ENCODE peak calls at places on chromosome 9, in ten cellular contexts. One of them, this sample, is unnamed.

GRCh38 chr9:82939451-82939850 is 123.5 kb downstream of the RASEF start:
- DNase-seq in upper lobe of left lung: peak
- DNase-seq in uterus: no peak
- DNase-seq in body of pancreas: peak
- DNase-seq in heart left ventricle: no peak
- DNase-seq in adrenal gland: no peak
- DNase-seq in tibial nerve: no peak
- DNase-seq in K562: no peak
- DNase-seq in ovary: no peak
- DNase-seq in stomach: peak
- DNase-seq in this sample: no peak

GRCh38 chr9:136138566-136138965 is 19.9 kb upstream of the TMEM250 start:
- DNase-seq in upper lobe of left lung: peak
- DNase-seq in uterus: no peak
- DNase-seq in body of pancreas: no peak
- DNase-seq in heart left ventricle: no peak
- DNase-seq in adrenal gland: no peak
- DNase-seq in tibial nerve: no peak
- DNase-seq in K562: peak
- DNase-seq in ovary: no peak
- DNase-seq in stomach: no peak
- DNase-seq in this sample: peak

GRCh38 chr9:120696551-120697230 is 17.6 kb downstream of the MEGF9 start:
- DNase-seq in upper lobe of left lung: no peak
- DNase-seq in uterus: no peak
- DNase-seq in body of pancreas: no peak
- DNase-seq in heart left ventricle: no peak
- DNase-seq in adrenal gland: no peak
- DNase-seq in tibial nerve: no peak
- DNase-seq in K562: no peak
- DNase-seq in ovary: no peak
- DNase-seq in stomach: no peak
- DNase-seq in this sample: no peak

GRCh38 chr9:126852289-126852688 is 8.2 kb upstream of the ZBTB34 start:
- DNase-seq in upper lobe of left lung: no peak
- DNase-seq in uterus: no peak
- DNase-seq in body of pancreas: no peak
- DNase-seq in heart left ventricle: no peak
- DNase-seq in adrenal gland: no peak
- DNase-seq in tibial nerve: no peak
- DNase-seq in K562: no peak
- DNase-seq in ovary: no peak
- DNase-seq in stomach: no peak
- DNase-seq in this sample: no peak

GRCh38 chr9:11064853-11065252 is 452.1 kb upstream of the PTPRD start:
- DNase-seq in upper lobe of left lung: no peak
- DNase-seq in uterus: no peak
- DNase-seq in body of pancreas: no peak
- DNase-seq in heart left ventricle: no peak
- DNase-seq in adrenal gland: no peak
- DNase-seq in tibial nerve: no peak
- DNase-seq in K562: peak
- DNase-seq in ovary: no peak
- DNase-seq in stomach: no peak
- DNase-seq in this sample: no peak

GRCh38 chr9:110828148-110828730 is 159.6 kb downstream of the MUSK start:
- DNase-seq in upper lobe of left lung: no peak
- DNase-seq in uterus: peak
- DNase-seq in body of pancreas: peak
- DNase-seq in heart left ventricle: peak
- DNase-seq in adrenal gland: no peak
- DNase-seq in tibial nerve: peak
- DNase-seq in K562: no peak
- DNase-seq in ovary: no peak
- DNase-seq in stomach: no peak
- DNase-seq in this sample: no peak

GRCh38 chr9:70079364-70080103 is 35.9 kb downstream of the MAMDC2 start:
- DNase-seq in upper lobe of left lung: peak
- DNase-seq in uterus: peak
- DNase-seq in body of pancreas: peak
- DNase-seq in heart left ventricle: no peak
- DNase-seq in adrenal gland: no peak
- DNase-seq in tibial nerve: no peak
- DNase-seq in K562: no peak
- DNase-seq in ovary: no peak
- DNase-seq in stomach: no peak
- DNase-seq in this sample: no peak

GRCh38 chr9:34589656-34590375 is at the start of gene CNTFR:
- DNase-seq in upper lobe of left lung: no peak
- DNase-seq in uterus: peak
- DNase-seq in body of pancreas: no peak
- DNase-seq in heart left ventricle: no peak
- DNase-seq in adrenal gland: no peak
- DNase-seq in tibial nerve: no peak
- DNase-seq in K562: peak
- DNase-seq in ovary: peak
- DNase-seq in stomach: no peak
- DNase-seq in this sample: no peak

GRCh38 chr9:93002700-93003099 is 55.4 kb downstream of the FGD3 start:
- DNase-seq in upper lobe of left lung: no peak
- DNase-seq in uterus: no peak
- DNase-seq in body of pancreas: no peak
- DNase-seq in heart left ventricle: no peak
- DNase-seq in adrenal gland: no peak
- DNase-seq in tibial nerve: no peak
- DNase-seq in K562: no peak
- DNase-seq in ovary: no peak
- DNase-seq in stomach: no peak
- DNase-seq in this sample: no peak

GRCh38 chr9:95134457-95134881 is 183.0 kb downstream of the FANCC start:
- DNase-seq in upper lobe of left lung: no peak
- DNase-seq in uterus: no peak
- DNase-seq in body of pancreas: no peak
- DNase-seq in heart left ventricle: no peak
- DNase-seq in adrenal gland: no peak
- DNase-seq in tibial nerve: no peak
- DNase-seq in K562: no peak
- DNase-seq in ovary: no peak
- DNase-seq in stomach: peak
- DNase-seq in this sample: no peak
- TF ChIP-seq POLR2A in upper lobe of left lung: no peak
- TF ChIP-seq POLR2A in uterus: no peak
- TF ChIP-seq POLR2A in body of pancreas: no peak
- TF ChIP-seq POLR2A in heart left ventricle: no peak
- TF ChIP-seq POLR2A in adrenal gland: no peak
- TF ChIP-seq POLR2A in tibial nerve: no peak
- TF ChIP-seq POLR2A in K562: no peak
- TF ChIP-seq POLR2A in ovary: no peak
- TF ChIP-seq POLR2A in stomach: no peak
- TF ChIP-seq POLR2A in this sample: no peak

DNA sequence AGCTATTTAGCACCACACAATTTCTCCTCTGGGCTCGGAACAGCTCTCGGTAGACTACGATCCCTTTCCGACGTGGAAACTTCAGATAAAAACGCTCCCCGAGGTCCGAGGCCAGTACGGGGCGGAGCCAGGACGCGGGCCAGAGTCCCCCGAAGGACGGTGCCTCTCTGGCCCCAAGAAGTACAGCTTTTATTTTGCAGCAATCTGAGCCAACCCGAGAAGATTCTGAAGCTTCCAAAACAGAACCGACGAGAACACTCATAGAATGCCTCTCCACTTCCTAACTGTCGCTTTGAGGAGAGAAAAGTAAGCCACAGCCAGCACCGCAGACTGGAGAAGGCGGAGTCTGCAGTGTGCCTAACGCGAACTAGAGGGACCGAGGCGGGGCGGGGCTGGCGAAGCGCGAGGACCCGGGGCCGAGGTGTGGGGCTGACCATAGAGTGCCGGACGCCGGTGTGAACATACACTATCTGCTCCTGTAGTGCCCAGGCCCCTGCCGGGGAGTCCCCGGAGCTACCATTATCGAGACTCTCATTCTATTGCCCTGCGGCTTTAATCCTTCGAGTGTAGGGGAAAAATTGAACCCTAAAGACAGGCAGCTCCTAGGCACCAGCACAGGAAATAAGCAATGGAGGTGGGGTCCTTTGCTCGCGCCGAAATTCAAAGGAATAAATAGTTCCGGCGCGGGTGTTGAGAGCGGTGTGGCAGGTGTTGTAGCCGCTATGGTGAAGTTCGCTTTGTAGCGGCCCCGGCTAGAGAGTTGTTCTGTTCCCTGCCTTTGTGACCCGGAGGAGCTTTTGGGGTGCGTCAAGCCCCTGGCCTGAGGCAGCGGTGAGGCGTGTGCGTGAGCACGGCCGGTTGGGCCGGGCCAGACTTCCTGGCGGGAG is at the start of gene SMC2:
- DNase-seq in upper lobe of left lung: peak
- DNase-seq in uterus: peak
- DNase-seq in body of pancreas: peak
- DNase-seq in heart left ventricle: peak
- DNase-seq in adrenal gland: peak
- DNase-seq in tibial nerve: peak
- DNase-seq in K562: peak
- DNase-seq in ovary: peak
- DNase-seq in stomach: peak
- DNase-seq in this sample: peak
- TF ChIP-seq POLR2A in upper lobe of left lung: peak
- TF ChIP-seq POLR2A in uterus: peak
- TF ChIP-seq POLR2A in body of pancreas: peak
- TF ChIP-seq POLR2A in heart left ventricle: peak
- TF ChIP-seq POLR2A in adrenal gland: peak
- TF ChIP-seq POLR2A in tibial nerve: peak
- TF ChIP-seq POLR2A in K562: peak
- TF ChIP-seq POLR2A in ovary: peak
- TF ChIP-seq POLR2A in stomach: peak
- TF ChIP-seq POLR2A in this sample: peak

GRCh38 chr9:101533334-101534187 is at the start of gene RNF20:
- DNase-seq in upper lobe of left lung: peak
- DNase-seq in uterus: peak
- DNase-seq in body of pancreas: peak
- DNase-seq in heart left ventricle: peak
- DNase-seq in adrenal gland: peak
- DNase-seq in tibial nerve: peak
- DNase-seq in K562: peak
- DNase-seq in ovary: peak
- DNase-seq in stomach: peak
- DNase-seq in this sample: peak
- TF ChIP-seq POLR2A in upper lobe of left lung: peak
- TF ChIP-seq POLR2A in uterus: no peak
- TF ChIP-seq POLR2A in body of pancreas: no peak
- TF ChIP-seq POLR2A in heart left ventricle: peak
- TF ChIP-seq POLR2A in adrenal gland: no peak
- TF ChIP-seq POLR2A in tibial nerve: no peak
- TF ChIP-seq POLR2A in K562: peak
- TF ChIP-seq POLR2A in ovary: peak
- TF ChIP-seq POLR2A in stomach: no peak
- TF ChIP-seq POLR2A in this sample: peak

DNA sequence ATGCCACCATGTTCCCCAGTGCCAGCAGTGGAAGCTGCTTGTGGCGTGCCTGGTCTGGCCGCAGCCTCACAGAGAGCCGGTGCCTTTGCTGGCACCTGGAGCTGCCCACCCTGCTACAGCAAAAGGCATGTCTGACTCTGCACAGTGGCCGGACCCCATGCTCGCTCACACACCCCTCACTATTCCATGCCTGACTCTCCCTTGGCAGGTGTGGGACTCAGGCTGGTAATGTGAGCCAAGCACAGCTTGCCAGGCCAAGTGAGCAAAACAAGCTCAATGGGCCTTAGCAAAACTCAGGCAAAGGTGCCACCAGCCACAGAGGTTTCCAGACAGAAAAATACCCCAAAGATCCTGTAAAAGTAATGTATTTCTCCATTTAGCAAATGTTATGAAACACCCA is 15.5 kb downstream of the GNA14 start:
- DNase-seq in upper lobe of left lung: no peak
- DNase-seq in uterus: no peak
- DNase-seq in body of pancreas: no peak
- DNase-seq in heart left ventricle: no peak
- DNase-seq in adrenal gland: no peak
- DNase-seq in tibial nerve: no peak
- DNase-seq in K562: no peak
- DNase-seq in ovary: no peak
- DNase-seq in stomach: no peak
- DNase-seq in this sample: no peak
- TF ChIP-seq POLR2A in upper lobe of left lung: no peak
- TF ChIP-seq POLR2A in uterus: no peak
- TF ChIP-seq POLR2A in body of pancreas: no peak
- TF ChIP-seq POLR2A in heart left ventricle: no peak
- TF ChIP-seq POLR2A in adrenal gland: no peak
- TF ChIP-seq POLR2A in tibial nerve: no peak
- TF ChIP-seq POLR2A in K562: no peak
- TF ChIP-seq POLR2A in ovary: no peak
- TF ChIP-seq POLR2A in stomach: no peak
- TF ChIP-seq POLR2A in this sample: no peak

GRCh38 chr9:89463986-89464901 is 33.7 kb downstream of the SEMA4D start:
- DNase-seq in upper lobe of left lung: peak
- DNase-seq in uterus: no peak
- DNase-seq in body of pancreas: peak
- DNase-seq in heart left ventricle: no peak
- DNase-seq in adrenal gland: no peak
- DNase-seq in tibial nerve: no peak
- DNase-seq in K562: no peak
- DNase-seq in ovary: no peak
- DNase-seq in stomach: peak
- DNase-seq in this sample: no peak
- TF ChIP-seq POLR2A in upper lobe of left lung: no peak
- TF ChIP-seq POLR2A in uterus: no peak
- TF ChIP-seq POLR2A in body of pancreas: no peak
- TF ChIP-seq POLR2A in heart left ventricle: no peak
- TF ChIP-seq POLR2A in adrenal gland: no peak
- TF ChIP-seq POLR2A in tibial nerve: no peak
- TF ChIP-seq POLR2A in K562: no peak
- TF ChIP-seq POLR2A in ovary: no peak
- TF ChIP-seq POLR2A in stomach: no peak
- TF ChIP-seq POLR2A in this sample: no peak

DNA sequence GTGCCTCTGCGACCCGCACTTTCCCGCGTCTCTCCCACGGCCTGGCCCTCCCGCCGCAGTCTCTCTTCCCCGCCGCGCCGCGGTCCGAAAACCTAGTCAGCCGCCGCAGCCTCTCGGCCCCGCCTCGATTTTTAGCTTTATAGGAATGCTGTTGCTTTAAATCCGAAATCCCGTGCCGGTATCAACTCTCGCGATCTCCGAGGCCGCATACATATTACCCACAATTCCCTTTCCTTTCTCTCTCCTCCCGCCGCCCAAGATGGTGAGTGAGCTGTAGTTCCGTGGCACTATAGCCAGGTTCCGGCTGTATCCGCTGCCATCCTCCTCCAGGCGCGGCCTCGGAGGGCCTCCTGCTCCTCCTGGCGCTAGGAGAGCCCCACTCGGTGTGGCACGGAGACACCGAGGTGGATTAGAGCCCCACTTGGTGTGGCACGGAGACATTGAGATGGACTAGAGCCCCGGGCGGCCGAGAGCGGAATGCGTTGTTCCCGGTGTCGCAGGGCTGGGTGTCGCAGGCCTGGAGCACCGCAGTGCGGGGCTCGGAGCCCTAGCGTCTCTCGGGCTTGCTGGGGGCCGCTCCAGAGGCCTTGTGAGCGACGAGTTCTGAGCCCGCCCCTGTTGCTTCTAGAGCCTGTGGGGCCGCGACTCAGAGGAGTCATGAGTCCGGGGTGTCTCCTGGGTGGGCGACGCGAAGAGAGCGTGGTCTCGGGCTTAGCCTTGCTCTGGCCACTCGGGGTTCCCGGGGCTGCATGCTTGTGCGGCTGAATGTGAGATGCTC is at the start of the genes MED22 and RPL7A:
- DNase-seq in upper lobe of left lung: peak
- DNase-seq in uterus: peak
- DNase-seq in body of pancreas: peak
- DNase-seq in heart left ventricle: peak
- DNase-seq in adrenal gland: peak
- DNase-seq in tibial nerve: peak
- DNase-seq in K562: peak
- DNase-seq in ovary: peak
- DNase-seq in stomach: peak
- DNase-seq in this sample: peak
- TF ChIP-seq POLR2A in upper lobe of left lung: peak
- TF ChIP-seq POLR2A in uterus: peak
- TF ChIP-seq POLR2A in body of pancreas: peak
- TF ChIP-seq POLR2A in heart left ventricle: peak
- TF ChIP-seq POLR2A in adrenal gland: peak
- TF ChIP-seq POLR2A in tibial nerve: peak
- TF ChIP-seq POLR2A in K562: peak
- TF ChIP-seq POLR2A in ovary: peak
- TF ChIP-seq POLR2A in stomach: no peak
- TF ChIP-seq POLR2A in this sample: peak